ENCODE peak calls at places on chromosomes 3 and 15, in eight cellular contexts. C is GM12864, V is HFFc6, Q is GM13976, L is heart left ventricle, Z is brain microvascular endothelial cell, U is GM20000, D is bronchial epithelial cell. H is an unnamed sample.
A peak's percentile ranks its signal among the peaks of the same experiment; 100 is the strongest.

GRCh38 chr3:114706591-114707224 is 412.9 kb downstream of the TIGIT start:
- DNase-seq in V (peak; percentile 31), D (peak; percentile 97), L (no peak), Q (peak; percentile 37), Z (peak; percentile 59), U (peak; percentile 51), C (no peak), H (peak; percentile 74)

GRCh38 chr3:14127516-14128161 is 2.8 kb downstream of the TMEM43 start:
- DNase-seq in V (no peak), Z (no peak), L (no peak), C (no peak), Q (no peak), U (no peak), D (no peak), H (no peak)

GRCh38 chr15:96327155-96327741 is 3.3 kb upstream of the NR2F2 start:
- DNase-seq in C (no peak), Z (peak; percentile 72), V (peak; percentile 88), U (peak; percentile 59), D (peak; percentile 89), L (no peak), Q (no peak), H (no peak)

GRCh38 chr15:40452296-40453090 is 11.7 kb downstream of the BAHD1 start:
- DNase-seq in U (no peak), Z (no peak), L (no peak), Q (no peak), V (no peak), C (no peak), D (no peak), H (peak; percentile 40)

GRCh38 chr15:44011238-44011873 is 183.7 kb downstream of the FRMD5 start:
- DNase-seq in Q (no peak), D (no peak), Z (no peak), C (no peak), L (no peak), V (no peak), U (no peak), H (no peak)

GRCh38 chr3:50126287-50127211 is 28.6 kb upstream of the SEMA3F start:
- DNase-seq in U (no peak), L (no peak), D (no peak), Q (peak; percentile 27), Z (no peak), C (no peak), V (peak; percentile 59), H (no peak)

GRCh38 chr15:46442196-46442595 is 807.4 kb downstream of the SQOR start:
- DNase-seq in L (no peak), V (peak; percentile 71), Q (no peak), C (no peak), U (no peak), Z (no peak), D (peak; percentile 3), H (no peak)

GRCh38 chr3:190546881-190547510 is 33.1 kb downstream of the IL1RAP start:
- DNase-seq in C (no peak), L (no peak), U (no peak), Z (no peak), D (no peak), Q (no peak), V (no peak), H (no peak)

GRCh38 chr3:128326051-128326823 is 140.5 kb downstream of the DNAJB8 start:
- DNase-seq in Z (no peak), V (no peak), U (no peak), D (no peak), Q (no peak), L (no peak), C (no peak), H (no peak)

GRCh38 chr3:48694610-48695051 is 8.9 kb upstream of the NCKIPSD start:
- DNase-seq in D (peak; percentile 79), Z (peak; percentile 79), U (no peak), V (peak; percentile 76), C (no peak), Q (no peak), L (peak; percentile 77), H (no peak)

GRCh38 chr15:64447536-64448315 is 12.7 kb upstream of the ZNF609 start:
- DNase-seq in D (no peak), Q (peak; percentile 44), Z (no peak), L (no peak), V (no peak), U (no peak), C (peak; percentile 36), H (no peak)

GRCh38 chr3:194011807-194012206 is 124.1 kb upstream of the HES1 start:
- DNase-seq in D (no peak), U (no peak), L (no peak), C (no peak), Q (no peak), Z (no peak), V (no peak), H (no peak)

GRCh38 chr3:126355777-126356372 is 1.3 kb downstream of the KLF15 start:
- DNase-seq in D (no peak), C (no peak), L (peak; percentile 95), V (peak; percentile 43), Q (peak; percentile 61), Z (peak; percentile 51), U (peak; percentile 59), H (peak; percentile 13)

GRCh38 chr3:51706788-51707731 is at the start of gene GRM2:
- DNase-seq in Z (peak; percentile 77), Q (no peak), V (peak; percentile 43), U (no peak), D (peak; percentile 62), L (peak; percentile 79), C (no peak), H (peak; percentile 50)

GRCh38 chr15:74420193-74420905 is 13.4 kb downstream of the SEMA7A start:
- DNase-seq in V (peak; percentile 59), Q (no peak), U (no peak), D (no peak), L (no peak), C (no peak), Z (no peak), H (no peak)

GRCh38 chr3:45760878-45761711 is 35.2 kb downstream of the SLC6A20 start:
- DNase-seq in L (peak; percentile 38), Z (peak; percentile 36), V (peak; percentile 45), Q (peak; percentile 91), U (peak; percentile 86), C (peak; percentile 29), D (peak; percentile 52), H (peak; percentile 60)

GRCh38 chr3:133838916-133839800 is 33.5 kb downstream of the SRPRB start:
- DNase-seq in D (no peak), Q (no peak), Z (no peak), U (no peak), L (no peak), V (no peak), C (no peak), H (no peak)

GRCh38 chr3:50248387-50248786 is 12.4 kb downstream of the GNAI2 start:
- DNase-seq in C (no peak), Z (no peak), D (peak; percentile 71), Q (no peak), U (no peak), L (peak; percentile 63), V (no peak), H (no peak)

DNA sequence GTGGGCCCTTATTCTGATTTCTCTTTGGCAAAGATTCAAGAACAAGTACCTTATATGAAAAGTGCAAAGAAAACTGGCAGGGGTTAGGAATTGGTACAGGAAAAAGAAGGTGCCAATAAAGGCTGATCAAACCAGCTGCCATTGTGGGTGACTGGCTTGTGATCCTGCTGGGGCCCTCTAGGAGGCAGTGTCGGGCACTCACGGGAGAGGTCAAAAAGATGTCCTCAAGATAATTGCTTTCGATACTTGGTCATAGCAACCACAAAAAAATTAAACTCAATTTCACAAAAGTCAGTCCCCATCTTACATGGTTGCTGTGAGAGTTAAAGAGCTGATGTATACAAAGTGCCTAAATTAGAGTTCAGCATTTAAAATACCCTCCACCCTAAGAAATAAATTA is 31.0 kb upstream of the CAV3 start:
- DNase-seq in V (no peak), U (peak; percentile 3), C (no peak), L (no peak), Z (no peak), Q (no peak), D (no peak), H (peak; percentile 8)
- TF ChIP-seq CTCF in V (peak; percentile 52), U (peak; percentile 20), C (peak; percentile 61), L (no peak), Z (peak; percentile 58), Q (no peak), D (peak; percentile 30), H (peak; percentile 44)

DNA sequence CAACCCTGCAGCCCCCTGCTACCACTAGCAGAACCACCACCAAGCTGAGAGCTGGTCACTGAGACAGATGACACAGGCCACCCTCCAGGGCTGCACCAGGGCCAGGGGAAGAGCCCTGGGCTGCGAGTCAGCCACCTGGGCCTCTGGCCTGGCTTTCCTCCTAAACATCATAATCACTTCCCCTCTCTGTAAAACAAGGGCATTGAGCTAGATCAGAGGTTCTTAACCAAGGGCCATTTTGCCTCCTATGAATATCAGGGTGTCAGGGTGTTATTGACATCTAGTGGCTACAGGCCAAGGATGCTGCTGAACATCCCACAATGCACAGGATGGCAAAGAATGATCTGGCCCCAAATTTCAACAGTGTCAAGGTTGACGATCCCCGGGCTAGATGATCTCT is 25.2 kb downstream of the TLE3 start:
- DNase-seq in L (no peak), U (no peak), D (no peak), Z (no peak), C (no peak), V (no peak), Q (no peak), H (no peak)
- TF ChIP-seq CTCF in L (no peak), U (no peak), D (no peak), Z (no peak), C (no peak), V (no peak), Q (no peak), H (no peak)

DNA sequence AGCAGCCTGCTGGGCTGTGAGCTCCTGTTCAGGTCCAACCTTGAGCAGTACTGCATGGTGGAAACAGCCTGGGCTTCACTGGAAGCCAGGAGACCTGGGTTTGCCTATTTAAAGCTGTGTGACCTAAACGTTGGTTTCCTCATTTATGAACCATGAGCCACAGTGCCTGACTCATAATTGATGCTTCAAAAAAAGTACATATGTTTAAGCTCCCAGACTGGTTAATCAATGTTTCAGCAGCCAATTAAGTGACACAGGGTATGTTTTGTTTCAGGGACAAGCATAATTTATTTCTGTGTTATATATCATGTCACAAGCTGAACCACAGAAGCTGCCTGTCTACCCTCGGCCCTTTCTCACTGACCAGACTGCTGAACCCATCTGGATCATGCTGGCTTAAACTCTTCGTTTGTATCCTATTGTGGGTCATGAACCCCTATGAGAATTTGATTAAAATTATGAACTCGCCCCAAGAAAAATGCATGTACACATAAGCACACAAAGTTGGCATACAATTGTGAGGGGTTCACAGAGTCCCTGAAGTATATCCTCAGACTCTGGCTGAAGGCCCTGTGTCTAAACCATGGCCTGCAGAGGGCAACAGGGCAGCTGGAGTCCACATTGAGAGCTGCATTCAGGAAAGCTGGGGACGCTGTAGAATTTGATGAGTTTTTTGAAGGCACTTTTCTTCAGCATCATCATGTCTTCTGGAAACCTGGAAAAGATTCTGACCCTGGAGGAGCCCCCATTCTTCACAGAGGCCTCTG is 23.7 kb downstream of the HDC start:
- DNase-seq in L (no peak), D (peak; percentile 82), Q (no peak), C (no peak), V (peak; percentile 67), U (no peak), Z (peak; percentile 26), H (no peak)
- TF ChIP-seq CTCF in L (no peak), D (no peak), Q (no peak), C (no peak), V (peak; percentile 29), U (no peak), Z (peak; percentile 6), H (no peak)

DNA sequence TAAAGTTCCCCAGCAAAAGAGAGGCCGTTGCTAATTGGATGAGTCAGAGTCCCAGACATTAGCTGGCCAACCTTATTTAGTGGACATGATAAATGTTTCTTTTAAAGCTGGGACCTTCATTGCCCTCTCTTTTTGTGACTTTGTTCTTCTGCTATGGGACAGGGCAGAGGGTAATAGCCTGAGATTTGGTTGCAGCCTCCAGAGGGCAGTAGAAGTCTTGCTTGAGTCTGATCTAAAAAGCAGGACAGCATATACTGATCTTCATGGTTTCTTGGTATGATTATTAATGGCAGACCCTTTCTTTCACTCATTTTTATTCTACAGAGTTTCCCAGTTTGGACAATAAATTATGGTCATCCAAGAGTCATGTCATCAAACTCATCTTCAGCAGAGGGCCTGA is 25.1 kb upstream of the ZKSCAN7 start:
- DNase-seq in Q (peak; percentile 42), L (no peak), Z (peak; percentile 24), C (no peak), D (no peak), V (peak; percentile 32), U (no peak), H (peak; percentile 47)
- TF ChIP-seq CTCF in Q (peak; percentile 31), L (no peak), Z (peak; percentile 58), C (peak; percentile 57), D (no peak), V (peak; percentile 68), U (no peak), H (peak; percentile 40)

H was measured in activated CD8-positive, alpha-beta T cell treated with anti-CD3 and anti-CD28 coated beads for 36 hours.